ENCODE peak calls at places on chromosomes 5 and 9, in four cellular contexts. M, J, R and X are unnamed samples. For H3K4me1, the result is how much of the 10 kb centered on the place peaks cover.

GRCh38 chr9:109558718-109559151 is 60.6 kb upstream of the PTPN3 start:
- DNase-seq in M (no peak), J (no peak), R (peak), X (peak)

GRCh38 chr5:141785135-141785534 is 93.1 kb downstream of the PCDH1 start:
- DNase-seq in M (peak), J (peak), R (peak), X (no peak)

GRCh38 chr5:21791304-21791703 is 1061.8 kb downstream of the CDH12 start:
- DNase-seq in M (no peak), J (no peak), R (no peak), X (no peak)

GRCh38 chr5:159440235-159440634 is 109.9 kb upstream of the IL12B start:
- DNase-seq in M (no peak), J (no peak), R (no peak), X (no peak)

GRCh38 chr5:14351086-14351661 is 208.0 kb downstream of the TRIO start:
- DNase-seq in M (no peak), J (no peak), R (no peak), X (no peak)

GRCh38 chr9:112170235-112170634 is 4.9 kb downstream of the SUSD1 start:
- DNase-seq in M (peak), J (peak), R (peak), X (no peak)

GRCh38 chr9:116191757-116192415 is 38.3 kb downstream of the PAPPA start:
- DNase-seq in M (no peak), J (no peak), R (no peak), X (no peak)

GRCh38 chr9:94760646-94761045 is 34.1 kb downstream of the AOPEP start:
- DNase-seq in M (no peak), J (no peak), R (no peak), X (no peak)

GRCh38 chr9:2591967-2592366 is 29.6 kb upstream of the VLDLR start:
- DNase-seq in M (no peak), J (no peak), R (no peak), X (no peak)

GRCh38 chr5:10424124-10424731 is 17.5 kb upstream of the ROPN1L start:
- DNase-seq in M (no peak), J (no peak), R (no peak), X (no peak)

GRCh38 chr5:143562935-143563334 is 159.4 kb upstream of the NR3C1 start:
- DNase-seq in M (no peak), J (peak), R (peak), X (no peak)

GRCh38 chr5:125277494-125278154 is 531.2 kb upstream of the ZNF608 start:
- DNase-seq in M (no peak), J (no peak), R (no peak), X (no peak)

GRCh38 chr5:116058346-116058936 is 26.2 kb downstream of the ARL14EPL start:
- DNase-seq in M (no peak), J (no peak), R (no peak), X (no peak)

GRCh38 chr5:59487068-59487686 is 406.3 kb downstream of the PDE4D start:
- DNase-seq in M (no peak), J (no peak), R (no peak), X (no peak)

GRCh38 chr5:84274585-84275468 is 109.9 kb downstream of the EDIL3 start:
- DNase-seq in M (no peak), J (peak), R (peak), X (no peak)

GRCh38 chr5:172006378-172007152 is at the start of gene FBXW11:
- DNase-seq in M (peak), J (peak), R (peak), X (peak)
- TF ChIP-seq CTCF in M (no peak), J (no peak), R (no peak), X (no peak)

GRCh38 chr5:173852790-173853350 is 35.3 kb upstream of the CPEB4 start:
- DNase-seq in M (no peak), J (no peak), R (no peak), X (no peak)

GRCh38 chr5:173848986-173849596 is 39.1 kb upstream of the CPEB4 start:
- DNase-seq in M (no peak), J (no peak), R (no peak), X (no peak)

GRCh38 chr5:173849908-173850307 is 38.2 kb upstream of the CPEB4 start:
- DNase-seq in M (no peak), J (no peak), R (no peak), X (no peak)

GRCh38 chr5:173851595-173852248 is 36.4 kb upstream of the CPEB4 start:
- DNase-seq in M (no peak), J (no peak), R (no peak), X (peak)

DNA sequence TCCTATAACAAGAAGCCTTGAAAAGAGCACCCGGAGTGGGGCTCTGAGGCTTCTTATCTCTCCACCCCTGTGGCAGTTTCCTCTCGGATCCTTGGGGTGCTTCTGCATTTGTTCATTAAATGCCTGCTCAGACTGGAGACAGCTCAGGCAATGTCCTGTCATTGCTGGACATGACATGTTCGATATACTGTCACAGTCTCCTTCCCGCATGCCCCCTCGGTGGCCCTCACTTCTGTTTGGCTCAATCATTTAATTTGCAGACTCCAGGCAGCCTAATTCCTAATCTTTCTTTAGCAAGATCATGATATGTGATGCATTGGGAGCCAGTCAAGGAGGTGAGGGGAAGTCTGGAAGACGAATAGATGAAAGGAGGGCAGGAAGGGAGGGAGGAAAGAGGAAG is 37.5 kb upstream of the CPEB4 start:
- DNase-seq in M (no peak), J (no peak), R (no peak), X (no peak)
- TF ChIP-seq POLR2A in M (no peak), J (no peak), R (no peak), X (no peak)

GRCh38 chr5:41808294-41808693 is 61.9 kb downstream of the OXCT1 start:
- DNase-seq in M (no peak), J (no peak), R (no peak), X (no peak)

GRCh38 chr5:41809128-41809527 is 61.1 kb downstream of the OXCT1 start:
- DNase-seq in M (no peak), J (no peak), R (no peak), X (no peak)
- H3K4me1 ChIP-seq in M (under half), J (under half), R (under half), X (under half)

GRCh38 chr9:73684601-73685000 is 532.9 kb downstream of the ANXA1 start:
- DNase-seq in M (no peak), J (no peak), R (no peak), X (no peak)

GRCh38 chr9:73689091-73689870 is 537.6 kb downstream of the ANXA1 start:
- DNase-seq in M (no peak), J (no peak), R (no peak), X (no peak)

GRCh38 chr9:73685786-73686185 is 534.1 kb downstream of the ANXA1 start:
- DNase-seq in M (no peak), J (no peak), R (no peak), X (no peak)

GRCh38 chr9:73680831-73681230 is 529.2 kb downstream of the ANXA1 start:
- DNase-seq in M (no peak), J (no peak), R (no peak), X (no peak)

DNA sequence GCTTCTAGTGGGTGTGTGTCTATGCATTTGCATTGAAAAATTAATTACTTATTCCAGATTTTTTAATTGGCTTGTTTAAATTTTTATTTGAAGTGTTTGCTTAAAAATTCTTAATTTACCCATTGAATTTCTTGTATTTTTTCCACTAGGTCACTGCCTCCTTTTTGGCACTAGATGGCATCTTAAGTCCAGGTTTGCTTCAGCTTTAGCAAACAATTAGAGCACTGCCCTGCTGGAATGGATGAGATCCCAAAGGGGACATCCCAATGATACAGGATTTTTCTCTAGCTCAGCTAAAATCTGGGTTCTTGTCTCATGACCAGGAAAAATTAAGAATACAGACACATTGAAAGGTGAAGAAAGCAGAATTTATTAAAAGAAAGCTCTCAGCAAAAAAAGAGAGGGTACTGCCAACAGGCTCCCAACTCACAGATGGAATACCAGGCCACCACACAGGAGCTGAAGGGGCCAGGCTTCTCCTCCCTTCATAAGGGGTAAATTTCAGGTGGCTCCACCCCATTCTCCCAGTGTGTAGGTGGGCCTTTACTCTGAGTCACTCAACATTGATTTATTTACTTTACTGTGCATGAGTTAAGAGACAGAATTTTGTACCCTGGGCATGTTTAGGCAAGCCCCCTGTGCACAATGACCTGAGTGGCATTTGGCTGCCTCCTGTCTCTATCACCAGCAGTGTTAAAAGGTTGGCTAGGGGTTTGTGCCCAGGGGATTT is 532.4 kb downstream of the ANXA1 start:
- DNase-seq in M (no peak), J (no peak), R (no peak), X (no peak)
- TF ChIP-seq CTCF in M (peak), J (no peak), R (no peak), X (no peak)

DNA sequence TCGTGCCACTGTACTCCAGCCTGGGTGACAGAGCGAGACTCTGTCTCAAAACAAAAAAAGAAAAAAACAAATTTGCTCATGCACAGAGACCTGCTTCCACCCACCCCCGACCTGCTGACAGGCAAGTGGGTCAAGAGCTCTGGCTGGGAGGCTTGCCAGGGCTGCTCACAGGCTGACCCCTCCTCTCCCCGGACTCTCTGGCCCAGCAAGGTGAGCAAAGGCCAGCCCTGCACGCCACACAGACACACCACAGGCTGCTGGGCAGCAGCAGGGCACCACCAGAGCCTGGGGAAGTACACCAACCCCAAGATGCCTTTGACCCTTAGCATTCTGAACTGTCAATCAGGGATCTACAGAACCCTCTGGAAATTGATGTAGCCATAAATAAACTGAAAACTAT is 29.2 kb downstream of the NSUN2 start:
- DNase-seq in M (no peak), J (no peak), R (no peak), X (no peak)
- TF ChIP-seq POLR2A in M (no peak), J (no peak), R (no peak), X (no peak)